ENCODE peak calls at places on chromosomes 4 and X, in ten cellular contexts. F is NCI-H446, Z is body of pancreas, W is NCI-H1694 treated with DMSO at 0.1 percent for 48 hours, G is Right ventricle myocardium superior, E is Peyer's patch, R is mucosa of gallbladder, Q is memory B cell, S is OCI-LY7, J is neuronal stem cell. Y is an unnamed sample.

GRCh38 chr4:182788197-182788596 is 129.0 kb downstream of the DCTD start:
- DNase-seq in F (no peak), Z (no peak), W (peak; percentile 31), G (no peak), E (no peak), R (no peak), Q (no peak), S (no peak), J (no peak), Y (no peak)

GRCh38 chrX:16185725-16186136 is 18.4 kb downstream of the MAGEB17 start:
- DNase-seq in F (no peak), Z (no peak), W (no peak), G (no peak), E (no peak), R (no peak), Q (no peak), S (no peak), J (no peak), Y (no peak)

GRCh38 chr4:18568600-18568999 is 547.0 kb upstream of the LCORL start:
- DNase-seq in F (no peak), Z (no peak), W (peak; percentile 2), G (no peak), E (no peak), R (no peak), Q (no peak), S (no peak), J (no peak), Y (no peak)

GRCh38 chr4:139872274-139872673 is 206.7 kb downstream of the MGST2 start:
- DNase-seq in F (no peak), Z (no peak), W (no peak), G (no peak), E (no peak), R (no peak), Q (no peak), S (no peak), J (no peak), Y (no peak)

GRCh38 chr4:71974681-71975080 is 57.1 kb upstream of the NPFFR2 start:
- DNase-seq in F (no peak), Z (no peak), W (no peak), G (no peak), E (no peak), R (peak; percentile 34), Q (no peak), S (no peak), J (no peak), Y (no peak)

GRCh38 chr4:159308571-159309340 is 205.9 kb downstream of the RAPGEF2 start:
- DNase-seq in F (no peak), Z (no peak), W (no peak), G (no peak), E (no peak), R (no peak), Q (no peak), S (no peak), J (peak; percentile 64), Y (no peak)

GRCh38 chrX:134542485-134542884 is 82.5 kb downstream of the HPRT1 start:
- DNase-seq in F (peak; percentile 5), Z (peak; percentile 34), W (peak; percentile 74), G (no peak), E (no peak), R (no peak), Q (no peak), S (peak; percentile 30), J (no peak), Y (no peak)

GRCh38 chrX:116276191-116276700 is 105.7 kb downstream of the AGTR2 start:
- DNase-seq in F (no peak), Z (no peak), W (no peak), G (no peak), E (no peak), R (no peak), Q (no peak), S (no peak), J (no peak), Y (no peak)

GRCh38 chrX:150854856-150855255 is 43.6 kb downstream of the CD99L2 start:
- DNase-seq in F (no peak), Z (no peak), W (peak; percentile 93), G (no peak), E (no peak), R (no peak), Q (no peak), S (peak; percentile 14), J (no peak), Y (no peak)

GRCh38 chrX:144219035-144219434 is 335.2 kb downstream of the UBE2NL start:
- DNase-seq in F (no peak), Z (peak; percentile 13), W (no peak), G (no peak), E (no peak), R (no peak), Q (no peak), S (peak; percentile 4), J (no peak), Y (no peak)

GRCh38 chr4:138573246-138573645 is 331.1 kb upstream of the SLC7A11 start:
- DNase-seq in F (no peak), Z (no peak), W (no peak), G (no peak), E (no peak), R (no peak), Q (no peak), S (no peak), J (no peak), Y (no peak)

GRCh38 chr4:15675363-15675762 is 6.3 kb upstream of the FAM200B start:
- DNase-seq in F (no peak), Z (no peak), W (no peak), G (no peak), E (no peak), R (no peak), Q (no peak), S (peak; percentile 49), J (no peak), Y (no peak)

GRCh38 chr4:155526452-155527169 is 140.0 kb upstream of the GUCY1A1 start:
- DNase-seq in F (no peak), Z (no peak), W (no peak), G (no peak), E (no peak), R (no peak), Q (no peak), S (no peak), J (no peak), Y (no peak)

GRCh38 chr4:112085156-112086035 is 59.9 kb upstream of the FAM241A start:
- DNase-seq in F (no peak), Z (no peak), W (no peak), G (no peak), E (no peak), R (no peak), Q (no peak), S (no peak), J (no peak), Y (no peak)

GRCh38 chr4:53929955-53930798 is 134.2 kb downstream of the CHIC2 start:
- DNase-seq in F (peak; percentile 29), Z (peak; percentile 76), W (peak; percentile 8), G (peak; percentile 66), E (no peak), R (peak; percentile 77), Q (peak; percentile 21), S (peak; percentile 82), J (peak; percentile 44), Y (no peak)

GRCh38 chr4:80361329-80361900 is 25.9 kb downstream of the CFAP299 start:
- DNase-seq in F (peak; percentile 16), Z (no peak), W (peak; percentile 30), G (no peak), E (no peak), R (no peak), Q (peak; percentile 12), S (peak; percentile 76), J (no peak), Y (no peak)

GRCh38 chrX:150456466-150456865 is 93.3 kb downstream of the MAMLD1 start:
- DNase-seq in F (no peak), Z (no peak), W (no peak), G (no peak), E (no peak), R (peak; percentile 3), Q (no peak), S (no peak), J (no peak), Y (no peak)

GRCh38 chrX:106999002-106999975 is 723 bp downstream of the MORC4 start:
- DNase-seq in F (peak; percentile 2), Z (peak; percentile 59), W (peak; percentile 40), G (peak; percentile 67), E (peak; percentile 59), R (peak; percentile 51), Q (peak; percentile 23), S (peak; percentile 67), J (peak; percentile 17), Y (no peak)

GRCh38 chrX:109656774-109657173 is 31.8 kb upstream of the KCNE5 start:
- DNase-seq in F (no peak), Z (no peak), W (no peak), G (no peak), E (no peak), R (no peak), Q (no peak), S (no peak), J (no peak), Y (no peak)

GRCh38 chr4:910366-911091 is 21.6 kb downstream of the GAK start:
- DNase-seq in F (no peak), Z (no peak), W (no peak), G (peak; percentile 32), E (peak; percentile 38), R (no peak), Q (no peak), S (no peak), J (no peak), Y (no peak)

GRCh38 chr4:19748470-19748869 is 503.2 kb upstream of the SLIT2 start:
- DNase-seq in F (no peak), Z (peak; percentile 16), W (no peak), G (no peak), E (no peak), R (peak; percentile 47), Q (no peak), S (no peak), J (no peak), Y (no peak)

GRCh38 chr4:15744016-15744415 is 34.1 kb upstream of the CD38 start:
- DNase-seq in F (no peak), Z (no peak), W (no peak), G (no peak), E (no peak), R (no peak), Q (no peak), S (no peak), J (no peak), Y (no peak)

GRCh38 chr4:183118585-183118984 is 19.5 kb downstream of the WWC2 start:
- DNase-seq in F (no peak), Z (peak; percentile 29), W (no peak), G (no peak), E (no peak), R (no peak), Q (no peak), S (no peak), J (peak; percentile 66), Y (no peak)

GRCh38 chr4:2871911-2872310 is 28.3 kb downstream of the ADD1 start:
- DNase-seq in F (no peak), Z (no peak), W (no peak), G (no peak), E (no peak), R (no peak), Q (no peak), S (no peak), J (no peak), Y (no peak)

GRCh38 chr4:3255611-3256186 is 6.7 kb downstream of the MSANTD1 start:
- DNase-seq in F (no peak), Z (no peak), W (no peak), G (peak; percentile 31), E (no peak), R (no peak), Q (no peak), S (no peak), J (no peak), Y (no peak)